ENCODE peak calls at places on chromosomes 12 and 14, in eight cellular contexts. B is NCI-H1092 treated with DMSO at 0.1 percent for 48 hours, G is putamen, T is T-cell, R is pancreas, S is EL, K is AML-193, X is amygdala. V is an unnamed sample.

GRCh38 chr12:3256103-3256551 is 178.9 kb downstream of the TSPAN9 start:
- DNase-seq in T (no peak), R (no peak), X (no peak), G (no peak), B (no peak), S (no peak), K (no peak), V (no peak)

GRCh38 chr12:49865109-49865781 is 22.3 kb upstream of the BCDIN3D start:
- DNase-seq in B (no peak), T (no peak), R (no peak), X (no peak), K (no peak), S (no peak), G (no peak), V (no peak)

GRCh38 chr12:107474639-107475539 is 210.7 kb upstream of the PWP1 start:
- DNase-seq in K (no peak), T (no peak), G (no peak), X (no peak), B (no peak), R (no peak), S (no peak), V (no peak)

GRCh38 chr12:131755305-131756113 is 44.6 kb downstream of the SFSWAP start:
- DNase-seq in X (no peak), R (no peak), K (peak), S (peak), G (no peak), B (peak), T (peak), V (no peak)

GRCh38 chr12:131116437-131117117 is 162.9 kb downstream of the ADGRD1 start:
- DNase-seq in R (no peak), K (no peak), S (no peak), G (no peak), T (no peak), B (no peak), X (no peak), V (peak)

GRCh38 chr12:7162691-7163114 is 26.8 kb upstream of the PEX5 start:
- DNase-seq in K (no peak), B (peak), T (no peak), S (peak), G (peak), X (peak), R (peak), V (peak)

GRCh38 chr12:97003276-97003675 is 96.2 kb downstream of the NEDD1 start:
- DNase-seq in S (no peak), X (no peak), K (no peak), B (no peak), G (no peak), R (no peak), T (no peak), V (no peak)

GRCh38 chr14:75510547-75510946 is 11.7 kb upstream of the BATF start:
- DNase-seq in T (no peak), B (no peak), S (no peak), G (no peak), R (no peak), X (no peak), K (no peak), V (no peak)

GRCh38 chr14:89899917-89900680 is 54.4 kb downstream of the EFCAB11 start:
- DNase-seq in X (no peak), G (no peak), S (peak), T (no peak), B (peak), K (peak), R (no peak), V (peak)

GRCh38 chr14:106209745-106210144 is 683.4 kb downstream of the TMEM121 start:
- DNase-seq in S (no peak), X (no peak), B (no peak), R (no peak), K (no peak), T (peak), G (no peak), V (no peak)

GRCh38 chr14:67486890-67487289 is 1.6 kb downstream of the TMEM229B start:
- DNase-seq in K (no peak), G (no peak), B (no peak), X (no peak), T (no peak), S (no peak), R (no peak), V (no peak)

GRCh38 chr12:57063991-57064725 is 14.2 kb upstream of the MYO1A start:
- DNase-seq in X (no peak), T (peak), K (no peak), S (no peak), R (no peak), B (no peak), G (peak), V (peak)

GRCh38 chr12:24020391-24021163 is 71.1 kb upstream of the SOX5 start:
- DNase-seq in B (no peak), R (no peak), K (no peak), X (no peak), G (no peak), S (no peak), T (no peak), V (no peak)

GRCh38 chr14:85617799-85618198 is 87.9 kb downstream of the FLRT2 start:
- DNase-seq in B (no peak), G (no peak), S (peak), T (no peak), X (no peak), R (no peak), K (no peak), V (no peak)

GRCh38 chr12:77325505-77325904 is 260.1 kb upstream of the E2F7 start:
- DNase-seq in G (no peak), S (no peak), K (no peak), R (peak), X (peak), T (no peak), B (peak), V (peak)

GRCh38 chr14:38255673-38256357 is at the start of gene CLEC14A:
- DNase-seq in R (no peak), B (no peak), X (no peak), T (no peak), G (peak), K (no peak), S (no peak), V (no peak)

GRCh38 chr12:128111333-128111732 is 155.6 kb upstream of the TMEM132C start:
- DNase-seq in B (no peak), R (no peak), S (no peak), T (no peak), X (no peak), K (no peak), G (no peak), V (no peak)

GRCh38 chr12:79677667-79678066 is 13.1 kb downstream of the PAWR start:
- DNase-seq in X (no peak), K (no peak), B (no peak), R (no peak), S (no peak), T (no peak), G (no peak), V (no peak)

V was measured in head of caudate nucleus.